ENCODE peak calls at places on chromosomes 2 and 18, in five cellular contexts. X is osteocyte, F is colonic mucosa, I is IMR-90, G is RCC 7860. O is an unnamed sample.

GRCh38 chr2:178280261-178280852 is 86.0 kb downstream of the OSBPL6 start:
- DNase-seq in X (no peak), F (peak), I (peak), G (peak), O (peak)

GRCh38 chr18:25651553-25651952 is 299.6 kb upstream of the ZNF521 start:
- DNase-seq in X (no peak), F (no peak), I (no peak), G (no peak), O (no peak)

GRCh38 chr2:238202326-238203103 is 980 bp downstream of the ILKAP start:
- DNase-seq in X (no peak), F (peak), I (peak), G (no peak), O (no peak)

GRCh38 chr2:151325696-151326095 is 31.7 kb upstream of the TNFAIP6 start:
- DNase-seq in X (no peak), F (no peak), I (no peak), G (no peak), O (no peak)

GRCh38 chr2:240136671-240137292 is 677 bp upstream of the COPS9 start:
- DNase-seq in X (no peak), F (peak), I (no peak), G (no peak), O (no peak)

GRCh38 chr2:159285929-159286708 is at the start of gene WDSUB1:
- DNase-seq in X (peak), F (peak), I (peak), G (no peak), O (peak)

GRCh38 chr2:127083819-127084503 is 23.0 kb downstream of the BIN1 start:
- DNase-seq in X (no peak), F (peak), I (peak), G (peak), O (peak)

GRCh38 chr18:56458770-56459450 is 179.5 kb downstream of the TXNL1 start:
- DNase-seq in X (no peak), F (no peak), I (no peak), G (no peak), O (no peak)

GRCh38 chr2:194867328-194867727 is 789.7 kb upstream of the SLC39A10 start:
- DNase-seq in X (no peak), F (no peak), I (no peak), G (no peak), O (no peak)

GRCh38 chr18:45324489-45325111 is 290.7 kb upstream of the SLC14A2 start:
- DNase-seq in X (no peak), F (peak), I (peak), G (no peak), O (peak)

GRCh38 chr18:7940976-7941375 is 373.9 kb downstream of the PTPRM start:
- DNase-seq in X (no peak), F (no peak), I (no peak), G (no peak), O (no peak)

GRCh38 chr18:63312731-63313408 is 6.7 kb downstream of the BCL2 start:
- DNase-seq in X (no peak), F (no peak), I (no peak), G (no peak), O (no peak)

GRCh38 chr2:111685342-111685741 is 198.7 kb downstream of the ANAPC1 start:
- DNase-seq in X (no peak), F (no peak), I (no peak), G (no peak), O (no peak)

GRCh38 chr2:210478661-210479060 is 2.1 kb upstream of the LANCL1 start:
- DNase-seq in X (no peak), F (no peak), I (no peak), G (no peak), O (no peak)

GRCh38 chr2:97664636-97664970 is 759 bp upstream of the ACTR1B start:
- DNase-seq in X (no peak), F (peak), I (no peak), G (no peak), O (no peak)

GRCh38 chr2:56211048-56211447 is 27.3 kb downstream of the CCDC85A start:
- DNase-seq in X (no peak), F (no peak), I (no peak), G (no peak), O (no peak)